ENCODE peak calls at places on chromosomes 3 and 15, in five cellular contexts. N is Right ventricle myocardium inferior, G is neuronal stem cell, T is COR-L47, E is HTR-8/SVneo. P is an unnamed sample.

GRCh38 chr3:43062556-43063040 is 43.3 kb downstream of the POMGNT2 start:
- DNase-seq in N (no peak), G (no peak), T (no peak), E (no peak), P (no peak)

GRCh38 chr3:66403268-66403990 is 97.4 kb downstream of the LRIG1 start:
- DNase-seq in N (no peak), G (no peak), T (no peak), E (no peak), P (peak; percentile 76)

GRCh38 chr3:171898192-171898591 is 55.0 kb downstream of the TMEM212 start:
- DNase-seq in N (no peak), G (no peak), T (no peak), E (no peak), P (no peak)

GRCh38 chr15:50231761-50232160 is 33.8 kb downstream of the HDC start:
- DNase-seq in N (no peak), G (no peak), T (no peak), E (no peak), P (no peak)

GRCh38 chr15:63003836-63004610 is 38.5 kb upstream of the TPM1 start:
- DNase-seq in N (no peak), G (no peak), T (no peak), E (no peak), P (no peak)

GRCh38 chr15:26394801-26395200 is 378.1 kb downstream of the GABRB3 start:
- DNase-seq in N (no peak), G (no peak), T (no peak), E (no peak), P (no peak)

GRCh38 chr3:191085091-191085490 is 114.0 kb upstream of the OSTN start:
- DNase-seq in N (no peak), G (no peak), T (no peak), E (no peak), P (no peak)

GRCh38 chr3:32913790-32914446 is 37.5 kb upstream of the CCR4 start:
- DNase-seq in N (no peak), G (no peak), T (no peak), E (no peak), P (peak; percentile 73)

GRCh38 chr15:31111091-31111647 is 9.6 kb upstream of the TRPM1 start:
- DNase-seq in N (no peak), G (no peak), T (no peak), E (no peak), P (peak; percentile 28)

GRCh38 chr3:187811580-187812250 is 66.4 kb upstream of the BCL6 start:
- DNase-seq in N (no peak), G (no peak), T (no peak), E (no peak), P (peak; percentile 33)

GRCh38 chr3:193963808-193964516 is 172.0 kb upstream of the HES1 start:
- DNase-seq in N (no peak), G (no peak), T (no peak), E (no peak), P (no peak)

GRCh38 chr15:85581495-85581894 is 201.1 kb downstream of the AKAP13 start:
- DNase-seq in N (peak; percentile 90), G (no peak), T (no peak), E (no peak), P (no peak)

GRCh38 chr3:197558000-197558399 is 2.2 kb upstream of the BDH1 start:
- DNase-seq in N (no peak), G (no peak), T (no peak), E (no peak), P (no peak)

GRCh38 chr15:85837011-85837433 is 42.3 kb upstream of the KLHL25 start:
- DNase-seq in N (no peak), G (no peak), T (peak; percentile 7), E (no peak), P (no peak)

GRCh38 chr15:91141102-91141501 is 41.0 kb downstream of the SV2B start:
- DNase-seq in N (no peak), G (no peak), T (no peak), E (no peak), P (no peak)